ENCODE peak calls at places on chromosomes 16 and 17, in eight cellular contexts. Z is omental fat pad, P is ascending aorta, A is AG10803, Q is WTC11, M is tibial artery, L is HCT116, H is RWPE1. T is an unnamed sample.

GRCh38 chr16:3458278-3458851 is 14.9 kb downstream of the NAA60 start:
- DNase-seq in Z (no peak), P (peak), A (peak), Q (peak), M (peak), L (no peak), H (peak), T (no peak)

GRCh38 chr17:32350662-32351418 is 883 bp downstream of the ZNF207 start:
- DNase-seq in Z (no peak), P (peak), A (peak), Q (no peak), M (no peak), L (no peak), H (no peak), T (no peak)

GRCh38 chr16:58464916-58465731 is 34.8 kb upstream of the NDRG4 start:
- DNase-seq in Z (no peak), P (no peak), A (no peak), Q (peak), M (no peak), L (no peak), H (no peak), T (no peak)

GRCh38 chr16:27254262-27254811 is 14.2 kb downstream of the NSMCE1 start:
- DNase-seq in Z (no peak), P (no peak), A (no peak), Q (no peak), M (no peak), L (no peak), H (no peak), T (no peak)

GRCh38 chr17:43515641-43516040 is 30.5 kb downstream of the ETV4 start:
- DNase-seq in Z (no peak), P (no peak), A (peak), Q (no peak), M (peak), L (no peak), H (no peak), T (no peak)

GRCh38 chr17:49269356-49269755 is 38.8 kb upstream of the PHOSPHO1 start:
- DNase-seq in Z (no peak), P (no peak), A (no peak), Q (no peak), M (no peak), L (no peak), H (no peak), T (no peak)

GRCh38 chr16:89375021-89375420 is 115.3 kb downstream of the ANKRD11 start:
- DNase-seq in Z (no peak), P (no peak), A (no peak), Q (no peak), M (no peak), L (no peak), H (no peak), T (no peak)

GRCh38 chr16:85422124-85422373 is 191.1 kb upstream of the GSE1 start:
- DNase-seq in Z (no peak), P (no peak), A (no peak), Q (peak), M (no peak), L (no peak), H (no peak), T (no peak)

GRCh38 chr16:49754495-49755290 is 101.2 kb downstream of the ZNF423 start:
- DNase-seq in Z (no peak), P (no peak), A (peak), Q (peak), M (no peak), L (no peak), H (no peak), T (no peak)

GRCh38 chr16:77276686-77277085 is 77.5 kb downstream of the SYCE1L start:
- DNase-seq in Z (no peak), P (no peak), A (no peak), Q (no peak), M (no peak), L (no peak), H (no peak), T (no peak)

GRCh38 chr16:15652293-15653001 is 2.4 kb downstream of the NDE1 start:
- DNase-seq in Z (no peak), P (no peak), A (no peak), Q (no peak), M (no peak), L (no peak), H (no peak), T (no peak)

GRCh38 chr17:61536417-61536955 is 54.5 kb downstream of the NACA2 start:
- DNase-seq in Z (no peak), P (no peak), A (no peak), Q (no peak), M (no peak), L (no peak), H (no peak), T (no peak)

GRCh38 chr17:1323336-1323735 is 43.9 kb downstream of the TRARG1 start:
- DNase-seq in Z (no peak), P (no peak), A (no peak), Q (peak), M (no peak), L (no peak), H (no peak), T (no peak)

GRCh38 chr17:31094600-31095238 is at the start of gene NF1:
- DNase-seq in Z (peak), P (peak), A (peak), Q (peak), M (peak), L (peak), H (peak), T (peak)

GRCh38 chr16:69111216-69111615 is 5.8 kb downstream of the HAS3 start:
- DNase-seq in Z (no peak), P (no peak), A (no peak), Q (no peak), M (peak), L (no peak), H (no peak), T (no peak)

GRCh38 chr17:47884905-47885735 is 10.9 kb upstream of the SP2 start:
- DNase-seq in Z (no peak), P (no peak), A (no peak), Q (no peak), M (no peak), L (no peak), H (no peak), T (no peak)

GRCh38 chr17:1226308-1226707 is 43.9 kb upstream of the BHLHA9 start:
- DNase-seq in Z (no peak), P (no peak), A (no peak), Q (no peak), M (no peak), L (no peak), H (no peak), T (no peak)

GRCh38 chr17:48522990-48523389 is 7.8 kb downstream of the HOXB1 start:
- DNase-seq in Z (no peak), P (no peak), A (no peak), Q (no peak), M (no peak), L (no peak), H (no peak), T (no peak)

GRCh38 chr16:56451753-56452689 is 667 bp downstream of the OGFOD1 start:
- DNase-seq in Z (no peak), P (peak), A (peak), Q (no peak), M (peak), L (peak), H (peak), T (peak)

GRCh38 chr17:66549312-66549705 is 246.9 kb downstream of the PRKCA start:
- DNase-seq in Z (no peak), P (no peak), A (peak), Q (peak), M (no peak), L (no peak), H (no peak), T (no peak)

GRCh38 chr17:2089021-2089422 is 34.1 kb downstream of the HIC1 start:
- DNase-seq in Z (no peak), P (no peak), A (peak), Q (no peak), M (no peak), L (no peak), H (no peak), T (no peak)

GRCh38 chr16:3138342-3138741 is 3.5 kb downstream of the ZNF213 start:
- DNase-seq in Z (no peak), P (no peak), A (no peak), Q (no peak), M (no peak), L (no peak), H (no peak), T (no peak)

GRCh38 chr17:65172511-65173136 is 35.5 kb downstream of the RGS9 start:
- DNase-seq in Z (no peak), P (no peak), A (no peak), Q (no peak), M (no peak), L (no peak), H (no peak), T (no peak)

GRCh38 chr17:65169691-65170090 is 32.5 kb downstream of the RGS9 start:
- DNase-seq in Z (no peak), P (no peak), A (no peak), Q (no peak), M (no peak), L (no peak), H (no peak), T (no peak)

GRCh38 chr17:65170839-65171238 is 33.7 kb downstream of the RGS9 start:
- DNase-seq in Z (no peak), P (no peak), A (no peak), Q (no peak), M (no peak), L (no peak), H (no peak), T (no peak)

GRCh38 chr17:65173284-65173793 is 36.2 kb downstream of the RGS9 start:
- DNase-seq in Z (no peak), P (no peak), A (peak), Q (no peak), M (no peak), L (no peak), H (peak), T (no peak)

DNA sequence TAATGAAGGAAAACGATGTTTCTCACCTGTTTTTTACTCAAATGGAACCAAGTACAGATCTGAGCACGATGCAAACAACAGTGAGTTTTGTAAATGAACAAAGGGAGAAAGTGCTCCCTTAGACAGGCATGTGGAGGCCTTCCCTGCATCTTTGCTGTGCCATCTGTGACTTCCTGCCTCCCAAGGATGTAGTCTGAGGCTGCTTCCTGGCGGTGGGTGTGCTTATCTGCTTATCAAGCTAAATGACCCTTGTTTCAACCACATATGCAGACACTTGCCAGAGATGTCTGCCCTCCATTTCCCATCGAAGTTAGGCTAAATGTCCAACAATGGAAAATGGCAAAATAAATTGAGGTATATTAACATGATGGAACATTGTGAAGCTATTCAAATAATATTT is 34.6 kb downstream of the RGS9 start:
- DNase-seq in Z (no peak), P (no peak), A (no peak), Q (no peak), M (no peak), L (no peak), H (no peak), T (no peak)
- TF ChIP-seq CTCF in Z (no peak), P (no peak), A (no peak), Q (no peak), M (no peak), L (no peak), H (no peak), T (no peak)

DNA sequence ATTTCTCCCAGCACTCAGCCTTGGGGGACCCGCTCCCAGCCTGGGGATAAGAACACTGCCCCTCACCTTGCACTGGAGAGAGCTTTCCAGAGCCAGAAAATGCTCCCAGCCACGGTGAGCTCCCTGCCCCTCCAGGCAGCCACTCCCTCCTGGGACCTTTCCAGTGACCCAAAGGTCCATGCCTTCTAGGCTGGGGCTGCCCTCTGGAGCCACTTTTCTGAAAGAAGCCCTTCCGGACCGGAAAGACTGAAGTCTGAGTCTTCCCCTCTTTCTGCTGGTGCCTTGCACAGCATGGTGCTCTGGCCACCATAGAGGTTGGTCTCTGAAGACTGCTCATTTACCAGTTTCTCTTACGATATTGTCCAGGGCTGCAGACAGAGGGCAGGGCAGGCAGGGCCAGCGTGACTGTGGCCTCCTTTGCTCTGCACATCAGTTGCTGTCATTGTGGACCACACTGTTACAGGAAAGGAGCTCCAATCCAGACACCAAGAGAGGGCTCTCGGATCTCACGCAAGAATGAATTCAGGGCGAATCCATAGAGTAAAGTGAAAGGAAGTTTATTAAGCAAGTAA is 7.1 kb upstream of the ABCC12 start:
- DNase-seq in Z (no peak), P (no peak), A (no peak), Q (no peak), M (no peak), L (no peak), H (no peak), T (no peak)
- TF ChIP-seq CTCF in Z (no peak), P (no peak), A (no peak), Q (no peak), M (no peak), L (no peak), H (no peak), T (no peak)

DNA sequence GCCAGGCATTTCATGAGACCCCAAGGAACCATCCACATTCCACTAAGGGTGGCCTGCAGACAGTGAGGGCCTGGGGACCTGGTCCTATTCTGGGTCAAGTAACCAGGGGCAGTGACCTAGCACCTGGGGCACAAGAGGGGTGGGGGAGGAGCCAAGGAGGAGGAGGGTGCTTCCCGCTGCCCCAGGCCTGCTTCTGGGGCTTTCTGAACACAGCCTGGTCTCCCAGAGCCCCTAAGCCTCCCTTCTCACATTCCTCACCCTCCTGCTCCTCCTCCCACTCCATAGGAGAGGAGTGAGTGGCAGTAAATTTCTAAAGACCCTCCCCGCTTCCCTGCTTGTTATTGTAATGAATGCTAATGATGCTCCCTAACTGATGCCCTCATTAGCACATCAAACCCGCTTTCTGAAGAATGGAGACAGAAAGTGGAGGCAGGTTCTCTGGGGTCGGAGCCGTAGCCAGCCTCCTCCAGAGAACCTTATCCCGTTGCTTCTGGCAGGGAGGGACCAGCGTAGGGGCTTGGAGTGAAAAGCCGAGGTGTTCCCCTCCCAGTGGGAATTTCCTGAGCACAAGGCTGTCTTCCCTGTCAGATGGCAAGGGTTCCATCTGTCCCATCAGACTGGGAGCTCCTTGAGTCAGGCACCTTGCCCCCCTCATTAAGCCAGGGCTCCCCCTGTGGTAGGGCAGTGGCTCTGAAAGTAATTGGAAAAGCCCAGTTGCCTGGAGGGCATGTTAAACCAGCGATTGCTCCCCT is 3.7 kb upstream of the SRCIN1 start:
- DNase-seq in Z (no peak), P (no peak), A (no peak), Q (peak), M (no peak), L (no peak), H (no peak), T (no peak)
- TF ChIP-seq CTCF in Z (no peak), P (no peak), A (no peak), Q (peak), M (no peak), L (no peak), H (no peak), T (no peak)

DNA sequence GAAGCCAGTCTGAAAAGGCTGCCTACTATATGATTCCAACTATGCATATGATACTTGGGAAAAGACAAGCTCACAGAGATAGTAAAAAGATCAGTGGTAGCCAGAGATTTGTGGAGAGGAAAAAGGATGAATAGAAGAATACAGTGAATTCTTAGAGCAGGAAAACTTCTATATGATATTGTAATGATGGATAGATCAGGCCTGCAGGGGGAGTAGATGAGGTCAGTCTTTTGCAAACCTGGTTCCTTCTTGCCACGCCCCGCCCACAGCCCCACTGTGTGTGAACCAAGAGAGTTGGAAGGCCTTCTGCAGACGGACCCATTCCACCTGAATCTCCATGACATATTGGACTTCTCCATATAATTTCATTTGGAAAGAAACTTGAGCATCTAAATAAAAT is 761 bp upstream of the CCL8 start:
- DNase-seq in Z (no peak), P (no peak), A (no peak), Q (peak), M (no peak), L (peak), H (no peak), T (no peak)
- TF ChIP-seq CTCF in Z (no peak), P (no peak), A (no peak), Q (no peak), M (no peak), L (peak), H (no peak), T (no peak)

T was measured in coronary artery.